ENCODE peak calls at places on chromosomes 6 and 20, in nine cellular contexts. Y is mucosa of descending colon; H is epithelial cell of esophagus; B is HFF-Myc; M is RWPE1; V is CD8-positive, alpha-beta T cell; D is left ventricle myocardium inferior; S is GM06990; Q is AG09309. F is an unnamed sample.
A peak's percentile ranks its signal among the peaks of the same experiment; 100 is the strongest.

GRCh38 chr6:168007592-168008338 is 10.3 kb downstream of the KIF25 start:
- DNase-seq in D (no peak), Y (no peak), M (peak; percentile 84), H (peak; percentile 98), B (peak; percentile 96), Q (peak; percentile 97), S (no peak), V (no peak), F (no peak)

GRCh38 chr6:88855521-88856152 is 107.8 kb downstream of the RNGTT start:
- DNase-seq in Q (no peak), B (peak; percentile 47), S (no peak), V (no peak), M (no peak), Y (no peak), H (no peak), D (no peak), F (no peak)

GRCh38 chr20:21505161-21505809 is 8.6 kb downstream of the NKX2-2 start:
- DNase-seq in Y (no peak), M (peak; percentile 85), D (peak; percentile 48), B (no peak), S (peak; percentile 77), Q (no peak), H (peak; percentile 63), V (peak; percentile 86), F (no peak)

GRCh38 chr6:106452628-106453027 is 92.1 kb downstream of the CRYBG1 start:
- DNase-seq in V (no peak), S (no peak), Q (no peak), Y (no peak), M (peak; percentile 28), H (peak; percentile 75), B (no peak), D (no peak), F (no peak)

GRCh38 chr20:14142171-14142570 is 146.9 kb downstream of the MACROD2 start:
- DNase-seq in S (no peak), Q (no peak), D (no peak), B (peak; percentile 21), Y (no peak), M (peak; percentile 48), H (peak; percentile 71), V (no peak), F (no peak)

GRCh38 chr20:58630063-58630462 is 21.0 kb upstream of the STX16 start:
- DNase-seq in S (no peak), H (peak; percentile 76), M (peak; percentile 86), D (no peak), Y (no peak), Q (no peak), V (no peak), B (no peak), F (no peak)

GRCh38 chr6:38593419-38593818 is 46.3 kb downstream of the BTBD9 start:
- DNase-seq in D (no peak), V (no peak), Q (no peak), H (peak; percentile 42), Y (no peak), B (no peak), M (no peak), S (no peak), F (no peak)

GRCh38 chr6:159758031-159759001 is 3.5 kb upstream of the ACAT2 start:
- DNase-seq in Y (no peak), H (peak; percentile 77), B (no peak), V (no peak), Q (no peak), S (no peak), M (peak; percentile 19), D (no peak), F (no peak)

GRCh38 chr20:50719328-50719727 is 12.1 kb upstream of the PARD6B start:
- DNase-seq in B (no peak), Q (no peak), Y (no peak), S (no peak), D (no peak), H (no peak), V (no peak), M (no peak), F (no peak)

GRCh38 chr20:49267327-49267726 is 10.5 kb downstream of the ZNFX1 start:
- DNase-seq in Q (no peak), M (no peak), B (no peak), D (no peak), Y (no peak), V (no peak), S (no peak), H (no peak), F (no peak)

GRCh38 chr20:61531553-61532345 is 279.7 kb downstream of the CDH4 start:
- DNase-seq in B (no peak), S (no peak), M (peak; percentile 98), D (no peak), V (no peak), Q (no peak), H (peak; percentile 42), Y (peak; percentile 34), F (no peak)

GRCh38 chr20:49534314-49534713 is 33.6 kb downstream of the PTGIS start:
- DNase-seq in B (no peak), Q (no peak), S (no peak), D (no peak), H (peak; percentile 50), Y (no peak), V (peak; percentile 58), M (peak; percentile 91), F (no peak)

GRCh38 chr20:57221916-57222630 is 44.4 kb downstream of the BMP7 start:
- DNase-seq in Y (no peak), H (no peak), V (no peak), B (no peak), D (no peak), Q (no peak), S (no peak), M (no peak), F (no peak)

GRCh38 chr20:47677314-47678129 is 107.8 kb downstream of the SULF2 start:
- DNase-seq in B (no peak), M (peak; percentile 93), S (peak; percentile 73), V (peak; percentile 58), Y (no peak), D (peak; percentile 38), H (peak; percentile 62), Q (no peak), F (peak; percentile 73)

GRCh38 chr6:123803862-123804681 is at the start of gene NKAIN2:
- DNase-seq in Q (no peak), D (peak; percentile 20), Y (peak; percentile 46), S (peak; percentile 13), H (peak; percentile 35), V (no peak), B (no peak), M (peak; percentile 2), F (no peak)

GRCh38 chr6:31538805-31539400 is 2.9 kb downstream of the DDX39B start:
- DNase-seq in Q (no peak), S (no peak), B (no peak), V (no peak), D (no peak), H (no peak), M (no peak), Y (no peak), F (no peak)

GRCh38 chr6:121823437-121823851 is 388.0 kb downstream of the GJA1 start:
- DNase-seq in M (peak; percentile 5), H (no peak), S (no peak), D (no peak), Y (no peak), B (peak; percentile 52), V (no peak), Q (no peak), F (no peak)

GRCh38 chr6:170243386-170243785 is 47.5 kb downstream of the DLL1 start:
- DNase-seq in S (no peak), B (no peak), D (peak; percentile 1), Q (no peak), Y (no peak), H (no peak), V (no peak), M (no peak), F (no peak)

DNA sequence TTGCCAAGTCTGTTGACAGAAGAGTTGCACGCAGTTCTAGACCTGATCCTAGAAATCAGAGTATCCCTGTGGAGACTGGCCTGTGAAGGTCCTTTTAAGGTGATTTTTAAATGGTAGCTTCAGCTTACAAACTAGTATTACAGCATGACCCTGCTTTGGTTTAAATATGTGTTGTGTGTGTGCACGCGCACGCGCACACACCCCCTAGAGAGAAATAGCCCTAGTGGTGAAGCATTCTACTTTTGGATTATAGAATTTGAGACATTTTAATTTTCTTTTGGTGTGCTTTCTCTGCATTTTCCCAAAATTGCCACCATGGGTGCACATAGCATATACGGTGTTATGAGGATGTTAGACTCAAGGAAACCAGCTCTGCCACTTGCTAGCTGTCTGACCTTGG is 19.4 kb downstream of the RIMS4 start:
- DNase-seq in Q (no peak), V (no peak), D (no peak), B (no peak), M (no peak), S (no peak), H (no peak), Y (no peak), F (no peak)
- TF ChIP-seq CTCF in Q (no peak), V (no peak), D (no peak), B (no peak), M (no peak), S (no peak), H (no peak), Y (no peak), F (no peak)

DNA sequence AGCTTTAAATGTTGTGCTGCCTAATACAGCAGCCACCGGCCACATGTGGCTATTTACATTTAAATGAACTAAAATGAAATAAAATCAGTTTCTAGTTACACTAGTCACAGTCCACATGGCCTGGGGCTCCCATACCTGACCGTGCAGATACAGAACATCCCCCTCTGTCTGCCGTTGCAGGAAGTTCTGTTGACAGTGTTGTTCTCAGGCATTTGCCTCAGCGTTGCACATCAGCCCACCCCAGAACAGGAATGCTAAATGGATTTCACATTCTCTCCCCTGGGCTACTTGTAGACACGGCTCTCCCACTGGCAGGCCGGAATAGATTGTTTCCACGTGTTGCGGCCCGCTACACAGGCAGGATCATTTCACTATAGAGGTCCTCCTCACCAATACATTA is 26.3 kb downstream of the JAG1 start:
- DNase-seq in D (no peak), Y (no peak), V (no peak), B (no peak), S (no peak), Q (no peak), H (no peak), M (no peak), F (no peak)
- TF ChIP-seq CTCF in D (peak; percentile 41), Y (no peak), V (no peak), B (peak; percentile 59), S (peak; percentile 49), Q (peak; percentile 47), H (peak; percentile 36), M (no peak), F (peak; percentile 4)

DNA sequence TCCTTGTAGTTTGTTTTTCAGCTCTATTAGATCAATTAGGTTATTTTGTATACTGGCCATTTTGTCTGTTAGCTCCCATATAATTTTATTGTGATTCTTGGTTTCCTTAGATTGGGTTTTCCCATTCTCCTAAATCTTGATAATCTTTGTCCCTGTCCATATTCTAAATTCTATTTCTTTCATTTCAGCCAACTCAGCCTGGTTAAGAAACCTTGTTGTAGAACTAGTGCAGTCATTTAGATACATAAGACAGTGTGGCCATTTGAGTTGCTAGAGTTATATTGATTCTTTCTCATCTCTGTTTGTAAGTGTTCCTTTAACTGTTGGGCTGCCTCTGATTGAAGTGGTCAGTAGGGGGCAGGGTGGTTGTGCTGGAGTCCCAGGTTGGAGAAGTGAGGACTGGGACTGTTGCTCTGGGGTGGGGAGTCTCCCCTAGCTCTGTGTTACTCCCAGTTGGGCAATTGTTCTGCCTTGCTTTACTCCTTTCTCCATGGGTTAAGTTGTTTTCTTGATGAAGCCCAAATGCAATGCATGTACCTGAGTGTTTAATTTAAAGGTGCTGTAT is 98.8 kb upstream of the NRN1 start:
- DNase-seq in V (no peak), D (no peak), S (no peak), Q (no peak), Y (no peak), M (no peak), H (peak; percentile 28), B (no peak), F (no peak)
- TF ChIP-seq CTCF in V (no peak), D (no peak), S (peak; percentile 46), Q (no peak), Y (no peak), M (no peak), H (peak; percentile 32), B (no peak), F (no peak)

GRCh38 chr20:44750081-44750805 is 4.6 kb downstream of the KCNK15 start:
- DNase-seq in S (peak; percentile 28), D (no peak), H (no peak), Y (no peak), Q (no peak), B (no peak), V (no peak), M (peak; percentile 43), F (no peak)
- TF ChIP-seq CTCF in S (no peak), D (peak; percentile 68), H (no peak), Y (no peak), Q (peak; percentile 11), B (peak; percentile 22), V (no peak), M (no peak), F (no peak)